ENCODE peak calls at places on chromosome X, in seven cellular contexts. Y is bronchial epithelial cell, D is choroid plexus epithelial cell, O is tibial artery, E is ovary, G is PC-3, Z is OCI-LY7. T is an unnamed sample.

GRCh38 chrX:144722307-144722706 is 525.0 kb upstream of the SPANXN1 start:
- DNase-seq in O (no peak), E (no peak), Z (no peak), Y (no peak), D (no peak), G (no peak), T (no peak)

GRCh38 chrX:31201503-31201902 is 129.7 kb upstream of the FTHL17 start:
- DNase-seq in O (no peak), Z (no peak), Y (no peak), E (no peak), G (no peak), D (no peak), T (no peak)

GRCh38 chrX:145751943-145752342 is 65.7 kb upstream of the SLITRK2 start:
- DNase-seq in Y (no peak), G (peak), Z (no peak), E (no peak), O (no peak), D (peak), T (no peak)

GRCh38 chrX:153338836-153339235 is 4.9 kb downstream of the ZNF275 start:
- DNase-seq in Z (no peak), Y (no peak), O (no peak), D (no peak), E (no peak), G (no peak), T (no peak)

GRCh38 chrX:43557792-43558191 is 98.3 kb upstream of the MAOA start:
- DNase-seq in Y (peak), E (peak), Z (peak), D (peak), O (peak), G (peak), T (peak)

GRCh38 chrX:9141496-9141895 is 107.6 kb upstream of the FAM9B start:
- DNase-seq in Y (peak), Z (no peak), E (no peak), G (no peak), O (no peak), D (peak), T (no peak)

GRCh38 chrX:69535661-69536060 is 31.5 kb downstream of the NALF2 start:
- DNase-seq in E (no peak), D (no peak), Z (no peak), Y (no peak), O (no peak), G (no peak), T (no peak)

GRCh38 chrX:150352581-150352980 is 10.5 kb upstream of the MAMLD1 start:
- DNase-seq in O (no peak), Z (no peak), G (peak), E (no peak), Y (no peak), D (no peak), T (no peak)

GRCh38 chrX:38627683-38628082 is 66.3 kb downstream of the TSPAN7 start:
- DNase-seq in Y (peak), E (no peak), O (no peak), Z (peak), G (peak), D (peak), T (no peak)

GRCh38 chrX:133958997-133959688 is 26.3 kb downstream of the GPC3 start:
- DNase-seq in G (peak), D (no peak), O (no peak), E (no peak), Z (no peak), Y (peak), T (no peak)

GRCh38 chrX:111719426-111720210 is 38.6 kb downstream of the ALG13 start:
- DNase-seq in Z (peak), O (no peak), Y (peak), G (peak), E (no peak), D (peak), T (no peak)

GRCh38 chrX:132622130-132622529 is 133.3 kb upstream of the MBNL3 start:
- DNase-seq in Y (peak), E (no peak), Z (no peak), O (peak), D (peak), G (peak), T (no peak)

GRCh38 chrX:48045410-48046311 is 25.8 kb downstream of the ZNF630 start:
- DNase-seq in O (peak), Z (no peak), G (peak), D (peak), Y (peak), E (peak), T (no peak)

GRCh38 chrX:18354369-18355329 is at the start of gene SCML2:
- DNase-seq in D (peak), Z (peak), G (peak), Y (no peak), O (peak), E (peak), T (peak)

GRCh38 chrX:47745386-47745785 is 86.4 kb upstream of the UXT start:
- DNase-seq in G (no peak), Y (peak), O (no peak), E (no peak), Z (no peak), D (peak), T (no peak)

GRCh38 chrX:18937173-18937572 is 46.7 kb downstream of the PHKA2 start:
- DNase-seq in Y (no peak), O (no peak), Z (no peak), E (no peak), D (no peak), G (no peak), T (no peak)

GRCh38 chrX:74382613-74383012 is 38.7 kb upstream of the SLC16A2 start:
- DNase-seq in D (peak), E (peak), Y (peak), O (peak), G (peak), Z (peak), T (peak)

GRCh38 chrX:34810364-34810763 is 132.2 kb upstream of the FAM47B start:
- DNase-seq in E (no peak), O (no peak), Y (peak), D (peak), Z (no peak), G (peak), T (no peak)

GRCh38 chrX:140712413-140713173 is 3.0 kb downstream of the LINC00632 start:
- DNase-seq in D (peak), G (peak), E (peak), Z (no peak), Y (peak), O (peak), T (peak)

GRCh38 chrX:23387826-23388225 is 53.2 kb downstream of the PTCHD1 start:
- DNase-seq in O (no peak), G (no peak), Z (no peak), E (no peak), Y (no peak), D (no peak), T (no peak)

GRCh38 chrX:17525762-17526555 is 151.0 kb downstream of the NHS start:
- DNase-seq in Z (no peak), D (no peak), Y (no peak), O (no peak), E (no peak), G (no peak), T (no peak)

GRCh38 chrX:153818571-153819397 is 11.6 kb downstream of the PDZD4 start:
- DNase-seq in Z (no peak), Y (no peak), O (no peak), E (no peak), D (no peak), G (peak), T (peak)

GRCh38 chrX:154482786-154483185 is 3.6 kb downstream of the UBL4A start:
- DNase-seq in Z (no peak), O (no peak), E (no peak), G (no peak), Y (no peak), D (no peak), T (no peak)

GRCh38 chrX:66030505-66031317 is 9.2 kb downstream of the VSIG4 start:
- DNase-seq in Z (peak), E (no peak), O (no peak), G (peak), D (peak), Y (peak), T (no peak)

GRCh38 chrX:110320588-110320987 is 2.7 kb upstream of the AMMECR1 start:
- DNase-seq in Y (no peak), Z (no peak), O (no peak), D (no peak), E (no peak), G (no peak), T (no peak)

GRCh38 chrX:133254666-133255065 is 36.5 kb upstream of the TFDP3 start:
- DNase-seq in Y (peak), G (peak), D (peak), O (no peak), Z (no peak), E (no peak), T (no peak)

GRCh38 chrX:27728291-27728690 is 79.5 kb upstream of the MAGEB10 start:
- DNase-seq in G (peak), D (peak), Z (no peak), O (no peak), Y (peak), E (no peak), T (no peak)

GRCh38 chrX:50169717-50170116 is 31.1 kb downstream of the AKAP4 start:
- DNase-seq in Y (no peak), O (no peak), D (no peak), Z (no peak), G (no peak), E (no peak), T (no peak)

GRCh38 chrX:39642071-39642470 is 455.7 kb downstream of the BCOR start:
- DNase-seq in Z (no peak), O (no peak), D (peak), G (no peak), Y (no peak), E (peak), T (no peak)

GRCh38 chrX:23822397-23822796 is 39.4 kb downstream of the SAT1 start:
- DNase-seq in E (no peak), Y (no peak), Z (no peak), D (peak), G (peak), O (no peak), T (no peak)

GRCh38 chrX:100413231-100413630 is 3.2 kb upstream of the PCDH19 start:
- DNase-seq in O (peak), D (peak), E (peak), G (peak), Y (peak), Z (peak), T (no peak)

GRCh38 chrX:118627084-118627758 is 100.2 kb upstream of the IL13RA1 start:
- DNase-seq in G (peak), D (peak), O (no peak), Z (peak), E (no peak), Y (peak), T (no peak)

GRCh38 chrX:78019586-78020483 is 50.4 kb upstream of the PGAM4 start:
- DNase-seq in G (peak), Y (peak), O (no peak), D (no peak), Z (no peak), E (no peak), T (no peak)

GRCh38 chrX:153768311-153769157 is 4.5 kb downstream of the PLXNB3 start:
- DNase-seq in G (no peak), O (no peak), Z (no peak), Y (no peak), E (no peak), D (no peak), T (peak)

DNA sequence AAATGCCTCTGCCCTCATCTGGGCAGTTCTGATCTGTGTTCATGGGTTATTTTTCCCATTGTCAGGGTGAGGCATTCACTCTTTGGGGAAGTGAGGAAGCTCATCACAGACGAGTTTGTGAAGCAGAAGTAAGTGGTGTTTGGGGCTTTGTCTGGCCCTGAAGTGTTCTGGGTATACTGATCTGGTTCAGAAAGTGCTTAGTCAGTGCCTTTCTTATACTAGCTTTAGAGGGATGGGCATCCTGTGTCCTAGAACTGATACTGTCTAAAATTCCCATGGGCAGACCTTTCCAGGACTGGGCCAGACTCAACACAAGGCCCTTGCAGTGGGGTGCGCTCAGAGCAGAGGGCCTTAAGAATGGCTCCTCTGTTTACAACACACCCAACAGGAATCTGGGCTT is 6.4 kb downstream of the TRO start:
- DNase-seq in O (no peak), D (no peak), Y (no peak), Z (no peak), E (no peak), G (no peak), T (no peak)
- TF ChIP-seq CTCF in O (no peak), D (no peak), Y (no peak), Z (no peak), E (no peak), G (no peak), T (no peak)

GRCh38 chrX:40880712-40881111 is 145.4 kb upstream of the MED14 start:
- DNase-seq in D (no peak), G (no peak), Z (no peak), Y (no peak), O (no peak), E (no peak), T (no peak)

GRCh38 chrX:40878821-40879571 is 143.7 kb upstream of the MED14 start:
- DNase-seq in D (no peak), O (no peak), Z (no peak), E (no peak), G (no peak), Y (no peak), T (no peak)

GRCh38 chrX:40883021-40883619 is 147.8 kb upstream of the MED14 start:
- DNase-seq in Z (no peak), D (no peak), E (no peak), O (no peak), Y (no peak), G (no peak), T (no peak)

DNA sequence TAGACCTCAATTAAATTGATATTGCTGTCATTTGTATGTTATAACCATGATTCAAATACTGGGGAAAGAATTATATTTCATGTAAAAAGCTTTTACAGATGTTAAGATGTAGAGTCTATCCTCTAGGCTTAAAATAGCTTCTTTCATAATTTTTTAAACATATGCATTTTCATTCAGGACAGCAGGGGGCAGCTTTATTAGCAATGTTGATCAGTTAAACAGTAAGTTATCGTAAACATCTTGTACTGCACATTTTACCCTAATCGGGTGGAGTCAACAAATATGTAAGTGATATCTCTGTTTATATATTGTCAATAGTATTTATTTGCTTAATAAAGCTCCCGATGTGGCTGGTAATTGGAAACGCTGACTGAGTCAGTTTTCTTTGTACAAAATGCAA is 142.5 kb upstream of the MED14 start:
- DNase-seq in Y (peak), E (no peak), G (peak), D (peak), O (no peak), Z (peak), T (no peak)
- TF ChIP-seq CTCF in Y (peak), E (no peak), G (peak), D (peak), O (peak), Z (peak), T (peak)

DNA sequence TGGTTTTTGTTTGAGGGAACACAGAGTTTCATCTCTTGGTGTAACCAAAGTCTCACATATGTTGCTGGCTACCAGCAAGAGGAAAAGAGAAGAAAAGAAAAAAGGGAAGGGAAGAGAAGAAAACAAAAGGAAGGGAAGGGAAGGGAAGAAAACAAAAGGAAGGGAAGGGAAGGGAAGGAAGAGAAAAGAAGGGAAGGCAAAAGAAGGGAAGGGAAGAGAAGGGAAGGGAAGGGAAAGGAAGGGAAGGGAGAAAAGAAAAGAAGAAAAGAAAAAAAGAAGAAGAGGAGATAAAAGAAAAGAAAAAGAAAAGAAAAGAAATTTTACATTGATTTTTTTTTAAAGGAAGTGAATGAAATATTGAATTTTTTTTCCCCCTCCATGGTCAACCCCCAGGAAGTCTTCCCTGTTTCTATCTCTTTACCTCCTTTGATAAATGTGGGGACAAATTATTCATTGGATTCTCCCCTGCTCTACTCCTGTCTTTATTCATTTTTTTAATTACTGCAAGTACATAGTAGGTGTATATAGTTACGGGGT is 228.0 kb downstream of the SHOX start:
- DNase-seq in D (no peak), O (no peak), E (no peak), Z (no peak), G (no peak), Y (no peak), T (no peak)
- TF ChIP-seq CTCF in D (no peak), O (no peak), E (no peak), Z (no peak), G (no peak), Y (no peak), T (no peak)

GRCh38 chrX:129522184-129523059 is 868 bp downstream of the SMARCA1 start:
- DNase-seq in O (peak), G (peak), D (peak), Z (no peak), E (peak), Y (peak), T (peak)
- TF ChIP-seq CTCF in O (no peak), G (no peak), D (peak), Z (no peak), E (no peak), Y (peak), T (no peak)

GRCh38 chrX:114717921-114718320 is 134.0 kb downstream of the HTR2C start:
- DNase-seq in Z (peak), O (no peak), Y (no peak), G (no peak), E (no peak), D (peak), T (no peak)
- TF ChIP-seq CTCF in Z (peak), O (no peak), Y (no peak), G (no peak), E (no peak), D (peak), T (no peak)

GRCh38 chrX:10329984-10330383 is 173.2 kb downstream of the CLCN4 start:
- DNase-seq in E (no peak), G (no peak), Z (no peak), Y (no peak), D (no peak), O (no peak), T (no peak)

GRCh38 chrX:10325606-10326005 is 168.8 kb downstream of the CLCN4 start:
- DNase-seq in G (no peak), O (no peak), Y (no peak), D (peak), Z (no peak), E (no peak), T (no peak)

GRCh38 chrX:10327651-10328050 is 170.9 kb downstream of the CLCN4 start:
- DNase-seq in Z (no peak), E (no peak), D (no peak), O (no peak), Y (no peak), G (peak), T (no peak)

DNA sequence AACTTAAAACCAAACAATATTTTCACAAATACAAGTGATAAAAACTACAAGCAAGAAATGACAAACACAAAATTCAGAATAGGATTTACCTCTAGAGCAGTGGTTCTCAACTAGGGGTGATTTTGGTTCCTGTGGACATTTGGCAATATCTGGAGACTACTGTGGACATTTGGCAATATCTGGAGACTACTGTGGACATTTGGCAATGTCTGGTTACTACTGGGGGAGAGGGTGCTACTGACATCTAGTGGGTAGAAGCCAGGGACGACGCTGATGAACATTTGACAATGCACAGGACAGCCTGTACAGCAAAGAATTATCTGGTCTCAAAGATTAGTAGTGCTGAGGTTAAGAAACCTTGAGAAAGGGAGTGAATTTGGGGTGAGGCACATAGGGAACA is 169.8 kb downstream of the CLCN4 start:
- DNase-seq in G (peak), Z (peak), E (no peak), Y (no peak), O (no peak), D (peak), T (no peak)
- TF ChIP-seq CTCF in G (peak), Z (peak), E (no peak), Y (peak), O (peak), D (peak), T (peak)

DNA sequence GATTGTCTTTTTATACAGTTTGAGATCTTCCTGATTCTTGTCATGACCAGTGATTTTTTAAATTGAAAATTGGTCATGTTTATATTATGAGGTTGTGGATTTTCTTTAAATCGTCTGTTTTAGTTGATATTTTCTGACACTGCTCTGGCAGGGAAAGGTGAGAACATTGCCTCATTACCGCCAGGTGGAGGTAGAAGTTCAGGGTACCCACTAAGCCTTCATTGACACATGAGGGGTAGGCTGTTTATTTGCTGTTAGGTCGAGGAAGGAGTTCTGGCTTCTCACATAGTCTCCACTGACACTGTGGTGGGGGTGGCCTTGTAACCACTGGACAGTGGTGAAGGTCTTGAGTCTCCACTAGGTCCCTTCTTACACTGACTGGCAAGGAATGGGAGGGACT is 117.6 kb upstream of the GPR101 start:
- DNase-seq in Y (no peak), G (peak), O (no peak), Z (no peak), D (no peak), E (no peak), T (no peak)
- TF ChIP-seq CTCF in Y (peak), G (peak), O (no peak), Z (peak), D (no peak), E (no peak), T (no peak)